ENCODE peak calls at places on chromosomes 7 and 10, in five cellular contexts. V, W, A, R and D are unnamed samples.

GRCh38 chr7:12584940-12585339 is 14.4 kb downstream of the SCIN start:
- DNase-seq in V (no peak), W (no peak), A (peak), R (no peak), D (peak)

GRCh38 chr10:121949052-121949451 is 21.2 kb upstream of the ATE1 start:
- DNase-seq in V (no peak), W (no peak), A (no peak), R (no peak), D (no peak)

GRCh38 chr7:129166745-129167144 is 21.7 kb upstream of the SMO start:
- DNase-seq in V (no peak), W (no peak), A (no peak), R (no peak), D (no peak)

GRCh38 chr10:124059552-124059951 is 33.8 kb downstream of the CHST15 start:
- DNase-seq in V (no peak), W (no peak), A (no peak), R (no peak), D (no peak)

GRCh38 chr7:135253851-135254815 is 20.5 kb downstream of the STRA8 start:
- DNase-seq in V (no peak), W (no peak), A (peak), R (peak), D (peak)

GRCh38 chr7:46168671-46169383 is 247.8 kb upstream of the IGFBP3 start:
- DNase-seq in V (no peak), W (no peak), A (no peak), R (no peak), D (no peak)

GRCh38 chr10:74190494-74190893 is 39.5 kb downstream of the ADK start:
- DNase-seq in V (no peak), W (no peak), A (peak), R (no peak), D (no peak)

GRCh38 chr10:35270100-35270499 is 66.2 kb upstream of the CCNY start:
- DNase-seq in V (no peak), W (no peak), A (no peak), R (no peak), D (no peak)

GRCh38 chr10:86971146-86971991 is 3.1 kb downstream of the ADIRF start:
- DNase-seq in V (peak), W (peak), A (peak), R (peak), D (peak)

GRCh38 chr10:986137-986825 is 2.0 kb upstream of the GTPBP4 start:
- DNase-seq in V (no peak), W (no peak), A (peak), R (peak), D (no peak)

GRCh38 chr10:100232101-100232500 is 2.7 kb upstream of the CHUK start:
- DNase-seq in V (no peak), W (no peak), A (peak), R (no peak), D (no peak)

GRCh38 chr10:32971536-32972091 is 13.6 kb upstream of the ITGB1 start:
- DNase-seq in V (no peak), W (no peak), A (no peak), R (no peak), D (no peak)

GRCh38 chr7:56083150-56083785 is 9.5 kb downstream of the PHKG1 start:
- DNase-seq in V (no peak), W (no peak), A (no peak), R (no peak), D (no peak)

GRCh38 chr7:131244259-131244852 is 83.3 kb upstream of the MKLN1 start:
- DNase-seq in V (no peak), W (no peak), A (peak), R (peak), D (peak)

GRCh38 chr7:129825005-129825553 is 127.7 kb downstream of the UBE2H start:
- DNase-seq in V (peak), W (peak), A (peak), R (peak), D (peak)

GRCh38 chr7:1459930-1460756 is 873 bp upstream of the MICALL2 start:
- DNase-seq in V (no peak), W (no peak), A (peak), R (no peak), D (no peak)

GRCh38 chr10:110411047-110411410 is 86.7 kb upstream of the DUSP5 start:
- DNase-seq in V (no peak), W (no peak), A (peak), R (no peak), D (no peak)

GRCh38 chr7:92013611-92014010 is 72.9 kb downstream of the AKAP9 start:
- DNase-seq in V (no peak), W (no peak), A (no peak), R (no peak), D (no peak)